ENCODE peak calls at places on chromosomes 12 and 14, in nine cellular contexts. V, G, I, R, T, S, M, X and B are unnamed samples.

GRCh38 chr12:57654042-57654441 is 21.0 kb upstream of the B4GALNT1 start:
- DNase-seq in V (no peak), G (no peak), I (no peak), R (no peak), T (no peak), S (no peak), M (no peak), X (no peak), B (no peak)

GRCh38 chr14:20489093-20489994 is 16.0 kb upstream of the RNASE10 start:
- DNase-seq in V (peak), G (peak), I (no peak), R (no peak), T (no peak), S (no peak), M (no peak), X (no peak), B (no peak)

GRCh38 chr12:52165096-52165855 is 26.5 kb downstream of the KRT80 start:
- DNase-seq in V (no peak), G (no peak), I (no peak), R (no peak), T (no peak), S (no peak), M (no peak), X (no peak), B (no peak)

GRCh38 chr12:20404576-20405346 is 36.4 kb downstream of the PDE3A start:
- DNase-seq in V (no peak), G (peak), I (no peak), R (no peak), T (no peak), S (no peak), M (no peak), X (no peak), B (no peak)

GRCh38 chr12:113198286-113198685 is 12.8 kb downstream of the RITA1 start:
- DNase-seq in V (peak), G (no peak), I (no peak), R (no peak), T (no peak), S (no peak), M (no peak), X (no peak), B (no peak)

GRCh38 chr12:14836336-14837210 is 6.8 kb downstream of the ART4 start:
- DNase-seq in V (peak), G (peak), I (no peak), R (no peak), T (no peak), S (no peak), M (no peak), X (no peak), B (no peak)

GRCh38 chr12:124004233-124004875 is 31.3 kb downstream of the ZNF664 start:
- DNase-seq in V (no peak), G (no peak), I (no peak), R (no peak), T (no peak), S (no peak), M (no peak), X (no peak), B (no peak)

GRCh38 chr14:97730706-97731105 is 933.5 kb downstream of the VRK1 start:
- DNase-seq in V (no peak), G (no peak), I (no peak), R (no peak), T (no peak), S (no peak), M (no peak), X (no peak), B (no peak)

GRCh38 chr12:3947781-3948180 is 74.6 kb upstream of the PARP11 start:
- DNase-seq in V (no peak), G (no peak), I (no peak), R (no peak), T (no peak), S (no peak), M (no peak), X (no peak), B (no peak)

GRCh38 chr14:69226736-69227135 is 33.2 kb upstream of the GALNT16 start:
- DNase-seq in V (no peak), G (no peak), I (no peak), R (no peak), T (no peak), S (no peak), M (no peak), X (no peak), B (no peak)

GRCh38 chr12:57240926-57241555 is 9.9 kb downstream of the STAC3 start:
- DNase-seq in V (no peak), G (no peak), I (peak), R (no peak), T (peak), S (no peak), M (no peak), X (peak), B (no peak)

GRCh38 chr14:75205586-75205985 is 29.2 kb upstream of the TMED10 start:
- DNase-seq in V (no peak), G (peak), I (no peak), R (no peak), T (no peak), S (no peak), M (no peak), X (peak), B (no peak)

GRCh38 chr14:100591453-100592371 is 4.5 kb upstream of the BEGAIN start:
- DNase-seq in V (no peak), G (no peak), I (no peak), R (no peak), T (peak), S (no peak), M (no peak), X (no peak), B (no peak)

GRCh38 chr12:106179086-106179485 is 40.3 kb upstream of the NUAK1 start:
- DNase-seq in V (no peak), G (no peak), I (no peak), R (no peak), T (no peak), S (no peak), M (peak), X (no peak), B (no peak)

GRCh38 chr12:6963741-6964446 is 6.6 kb downstream of the PHB2 start:
- DNase-seq in V (no peak), G (peak), I (no peak), R (no peak), T (peak), S (no peak), M (no peak), X (no peak), B (no peak)

GRCh38 chr14:34235635-34236300 is 226.3 kb downstream of the SPTSSA start:
- DNase-seq in V (no peak), G (no peak), I (no peak), R (no peak), T (no peak), S (no peak), M (no peak), X (no peak), B (no peak)

GRCh38 chr12:67014642-67015041 is 254.5 kb upstream of the CAND1 start:
- DNase-seq in V (no peak), G (no peak), I (no peak), R (no peak), T (no peak), S (no peak), M (no peak), X (no peak), B (no peak)

GRCh38 chr12:59973515-59973914 is 377.7 kb downstream of the SLC16A7 start:
- DNase-seq in V (peak), G (peak), I (no peak), R (no peak), T (no peak), S (no peak), M (no peak), X (no peak), B (no peak)

GRCh38 chr14:23140389-23140788 is 21.3 kb upstream of the CEBPE start:
- DNase-seq in V (no peak), G (no peak), I (no peak), R (no peak), T (no peak), S (no peak), M (no peak), X (no peak), B (no peak)

GRCh38 chr14:35341454-35342159 is 49.4 kb downstream of the PSMA6 start:
- DNase-seq in V (peak), G (peak), I (no peak), R (peak), T (peak), S (no peak), M (peak), X (peak), B (no peak)

GRCh38 chr14:104147346-104148125 is 9.1 kb downstream of the KIF26A start:
- DNase-seq in V (no peak), G (no peak), I (no peak), R (no peak), T (peak), S (no peak), M (no peak), X (no peak), B (no peak)

GRCh38 chr12:108169671-108170070 is 40.6 kb downstream of the WSCD2 start:
- DNase-seq in V (no peak), G (no peak), I (no peak), R (no peak), T (no peak), S (no peak), M (no peak), X (no peak), B (no peak)

GRCh38 chr12:132454154-132454948 is 35.6 kb upstream of the FBRSL1 start:
- DNase-seq in V (no peak), G (no peak), I (no peak), R (no peak), T (no peak), S (no peak), M (no peak), X (no peak), B (no peak)

GRCh38 chr12:3683670-3684069 is 69.2 kb downstream of the CRACR2A start:
- DNase-seq in V (no peak), G (peak), I (no peak), R (no peak), T (no peak), S (no peak), M (no peak), X (no peak), B (no peak)

GRCh38 chr14:32469388-32470160 is 140.5 kb downstream of the AKAP6 start:
- DNase-seq in V (peak), G (peak), I (no peak), R (no peak), T (no peak), S (no peak), M (no peak), X (no peak), B (no peak)

GRCh38 chr12:75738486-75738885 is 227.1 kb upstream of the KRR1 start:
- DNase-seq in V (no peak), G (no peak), I (no peak), R (no peak), T (no peak), S (no peak), M (no peak), X (peak), B (no peak)

GRCh38 chr14:34462132-34462893 is at the start of gene SPTSSA:
- DNase-seq in V (peak), G (peak), I (peak), R (peak), T (peak), S (peak), M (peak), X (peak), B (peak)

GRCh38 chr14:58599707-58600106 is 38.1 kb upstream of the DACT1 start:
- DNase-seq in V (no peak), G (no peak), I (no peak), R (no peak), T (no peak), S (no peak), M (no peak), X (no peak), B (no peak)

GRCh38 chr12:109273354-109273753 is 35.7 kb downstream of the FOXN4 start:
- DNase-seq in V (no peak), G (no peak), I (no peak), R (no peak), T (peak), S (no peak), M (peak), X (no peak), B (no peak)

GRCh38 chr12:20339060-20339459 is 29.3 kb upstream of the PDE3A start:
- DNase-seq in V (peak), G (no peak), I (no peak), R (no peak), T (no peak), S (no peak), M (no peak), X (no peak), B (no peak)

GRCh38 chr12:24681570-24681969 is 267.3 kb downstream of the BCAT1 start:
- DNase-seq in V (no peak), G (no peak), I (no peak), R (no peak), T (no peak), S (no peak), M (no peak), X (no peak), B (no peak)

GRCh38 chr14:75088566-75089373 is 19.3 kb downstream of the ZC2HC1C start:
- DNase-seq in V (peak), G (peak), I (peak), R (no peak), T (peak), S (no peak), M (no peak), X (peak), B (no peak)

GRCh38 chr12:77231548-77231947 is 166.2 kb upstream of the E2F7 start:
- DNase-seq in V (no peak), G (peak), I (no peak), R (peak), T (no peak), S (no peak), M (no peak), X (no peak), B (no peak)